ENCODE peak calls at places on chromosomes 1 and 21, in six cellular contexts. J, Z, B, T, F and O are unnamed samples.

GRCh38 chr1:197200468-197200899 is 54.0 kb upstream of the ASPM start:
- DNase-seq in J (no peak), Z (peak; percentile 23), B (peak; percentile 18), T (no peak), F (peak; percentile 55), O (no peak)

GRCh38 chr1:227190321-227190720 is 128.0 kb downstream of the CDC42BPA start:
- DNase-seq in J (no peak), Z (no peak), B (no peak), T (no peak), F (no peak), O (no peak)

GRCh38 chr1:184028854-184029623 is 8.5 kb downstream of the COLGALT2 start:
- DNase-seq in J (peak; percentile 75), Z (no peak), B (no peak), T (no peak), F (no peak), O (no peak)

GRCh38 chr1:938088-938683 is 14.5 kb downstream of the SAMD11 start:
- DNase-seq in J (no peak), Z (no peak), B (no peak), T (no peak), F (peak; percentile 53), O (no peak)

GRCh38 chr21:27649746-27650145 is 682.9 kb upstream of the ADAMTS5 start:
- DNase-seq in J (no peak), Z (no peak), B (no peak), T (no peak), F (no peak), O (no peak)

GRCh38 chr1:119549719-119550141 is 42.7 kb downstream of the HSD3B1 start:
- DNase-seq in J (no peak), Z (peak; percentile 72), B (peak; percentile 95), T (no peak), F (peak; percentile 70), O (peak; percentile 13)

GRCh38 chr1:100750002-100750885 is 30.7 kb downstream of the VCAM1 start:
- DNase-seq in J (no peak), Z (no peak), B (peak; percentile 41), T (no peak), F (no peak), O (no peak)

GRCh38 chr1:209600541-209600940 is 17.0 kb downstream of the CAMK1G start:
- DNase-seq in J (no peak), Z (no peak), B (no peak), T (no peak), F (no peak), O (no peak)

GRCh38 chr1:214317300-214317699 is 36.3 kb downstream of the SMYD2 start:
- DNase-seq in J (no peak), Z (no peak), B (peak; percentile 93), T (no peak), F (no peak), O (no peak)

GRCh38 chr1:95604784-95605183 is 370.8 kb downstream of the RWDD3 start:
- DNase-seq in J (no peak), Z (no peak), B (no peak), T (no peak), F (no peak), O (no peak)

GRCh38 chr1:230518511-230518910 is 92.4 kb upstream of the PGBD5 start:
- DNase-seq in J (no peak), Z (no peak), B (peak; percentile 71), T (no peak), F (no peak), O (no peak)

GRCh38 chr1:100265562-100265930 is 470 bp upstream of the RTCA start:
- DNase-seq in J (no peak), Z (no peak), B (peak; percentile 70), T (no peak), F (no peak), O (no peak)

GRCh38 chr1:6880951-6881690 is 95.9 kb downstream of the CAMTA1 start:
- DNase-seq in J (no peak), Z (no peak), B (no peak), T (no peak), F (no peak), O (no peak)

GRCh38 chr1:28751315-28752056 is 14.7 kb downstream of the YTHDF2 start:
- DNase-seq in J (no peak), Z (no peak), B (no peak), T (no peak), F (no peak), O (no peak)

GRCh38 chr1:1616838-1617237 is 1.5 kb downstream of the MIB2 start:
- DNase-seq in J (peak; percentile 71), Z (no peak), B (no peak), T (no peak), F (no peak), O (no peak)

GRCh38 chr1:93605026-93605425 is 76.6 kb downstream of the BCAR3 start:
- DNase-seq in J (no peak), Z (no peak), B (no peak), T (no peak), F (no peak), O (no peak)

GRCh38 chr1:173122958-173123852 is 72.5 kb upstream of the TNFSF18 start:
- DNase-seq in J (peak; percentile 78), Z (peak; percentile 58), B (peak; percentile 61), T (no peak), F (no peak), O (no peak)

GRCh38 chr1:159421821-159422220 is 10.2 kb upstream of the OR10J4 start:
- DNase-seq in J (no peak), Z (no peak), B (peak; percentile 67), T (no peak), F (peak; percentile 25), O (no peak)

GRCh38 chr1:67814121-67814772 is 19.0 kb downstream of the GNG12 start:
- DNase-seq in J (no peak), Z (no peak), B (no peak), T (no peak), F (no peak), O (no peak)

GRCh38 chr1:157784801-157785200 is 7.9 kb upstream of the FCRL2 start:
- DNase-seq in J (no peak), Z (no peak), B (no peak), T (no peak), F (peak; percentile 70), O (no peak)